ENCODE peak calls at places on chromosome 2, in six cellular contexts. Z is H9; I is stimulated activated CD8-positive, alpha-beta memory T cell treated with anti-CD3 and anti-CD28 coated beads, Interleukin-15, amount 100 ng/mL, for 24 hours; W is uterus; L is ACHN; J is stimulated activated effector memory CD8-positive, alpha-beta T cell treated with anti-CD3 and anti-CD28 coated beads, Interleukin-12 subunit alpha, Interleukin-12 subunit beta, amount 100 ng/mL, for 72 hours. S is an unnamed sample.

GRCh38 chr2:47043142-47043890 is 111.8 kb downstream of the STPG4 start:
- DNase-seq in Z (peak), I (no peak), W (peak), L (peak), J (no peak), S (peak)

GRCh38 chr2:53445376-53446072 is 322.1 kb upstream of the CHAC2 start:
- DNase-seq in Z (no peak), I (no peak), W (no peak), L (no peak), J (no peak), S (no peak)

GRCh38 chr2:73985318-73986084 is 791 bp downstream of the TET3 start:
- DNase-seq in Z (no peak), I (no peak), W (peak), L (peak), J (peak), S (no peak)

GRCh38 chr2:46979611-46980010 is 64.0 kb upstream of the MCFD2 start:
- DNase-seq in Z (no peak), I (no peak), W (no peak), L (no peak), J (no peak), S (no peak)

GRCh38 chr2:8039732-8040131 is 642.1 kb upstream of the ID2 start:
- DNase-seq in Z (no peak), I (no peak), W (no peak), L (no peak), J (no peak), S (no peak)

GRCh38 chr2:26488463-26489212 is 10.7 kb upstream of the OTOF start:
- DNase-seq in Z (no peak), I (no peak), W (no peak), L (no peak), J (no peak), S (no peak)

GRCh38 chr2:197311521-197312033 is 997 bp upstream of the ANKRD44 start:
- DNase-seq in Z (no peak), I (no peak), W (no peak), L (no peak), J (no peak), S (no peak)

GRCh38 chr2:100846716-100847115 is 26.8 kb downstream of the NPAS2 start:
- DNase-seq in Z (no peak), I (no peak), W (no peak), L (no peak), J (no peak), S (no peak)

GRCh38 chr2:222862068-222862914 is 1.5 kb downstream of the ACSL3 start:
- DNase-seq in Z (no peak), I (no peak), W (no peak), L (peak), J (peak), S (no peak)

GRCh38 chr2:40432916-40433315 is 19.0 kb downstream of the SLC8A1 start:
- DNase-seq in Z (no peak), I (no peak), W (no peak), L (no peak), J (no peak), S (no peak)

GRCh38 chr2:213846856-213847255 is 562.6 kb downstream of the SPAG16 start:
- DNase-seq in Z (no peak), I (no peak), W (no peak), L (no peak), J (no peak), S (no peak)

GRCh38 chr2:66303471-66303870 is 131.5 kb upstream of the MEIS1 start:
- DNase-seq in Z (no peak), I (no peak), W (no peak), L (no peak), J (no peak), S (no peak)

GRCh38 chr2:216888086-216888485 is 28.2 kb upstream of the TNP1 start:
- DNase-seq in Z (no peak), I (no peak), W (no peak), L (no peak), J (no peak), S (no peak)

GRCh38 chr2:216316743-216317142 is 55.5 kb downstream of the MARCHF4 start:
- DNase-seq in Z (no peak), I (no peak), W (no peak), L (peak), J (no peak), S (no peak)

GRCh38 chr2:61178603-61179545 is 16.9 kb downstream of the C2orf74 start:
- DNase-seq in Z (no peak), I (no peak), W (no peak), L (peak), J (no peak), S (no peak)

GRCh38 chr2:130852521-130853115 is 15.9 kb downstream of the ARHGEF4 start:
- DNase-seq in Z (no peak), I (no peak), W (no peak), L (no peak), J (no peak), S (no peak)

GRCh38 chr2:60555066-60555793 is 1.8 kb upstream of the BCL11A start:
- DNase-seq in Z (peak), I (no peak), W (no peak), L (peak), J (peak), S (no peak)

GRCh38 chr2:3659447-3660432 is 1.7 kb downstream of the ALLC start:
- DNase-seq in Z (no peak), I (no peak), W (no peak), L (no peak), J (no peak), S (peak)

GRCh38 chr2:238458641-238459040 is 31.9 kb downstream of the ASB1 start:
- DNase-seq in Z (no peak), I (no peak), W (no peak), L (no peak), J (no peak), S (no peak)

GRCh38 chr2:109173311-109174171 is 44.5 kb downstream of the SH3RF3 start:
- DNase-seq in Z (no peak), I (no peak), W (peak), L (no peak), J (no peak), S (peak)

GRCh38 chr2:74333175-74333574 is 10.0 kb downstream of the SLC4A5 start:
- DNase-seq in Z (peak), I (no peak), W (no peak), L (peak), J (peak), S (no peak)

GRCh38 chr2:151189125-151189524 is 72.5 kb downstream of the RBM43 start:
- DNase-seq in Z (no peak), I (no peak), W (no peak), L (no peak), J (no peak), S (no peak)

GRCh38 chr2:107719141-107719540 is 107.6 kb upstream of the RGPD4 start:
- DNase-seq in Z (no peak), I (no peak), W (no peak), L (no peak), J (no peak), S (no peak)

GRCh38 chr2:102103284-102103683 is 39.3 kb upstream of the IL1R1 start:
- DNase-seq in Z (peak), I (no peak), W (no peak), L (no peak), J (no peak), S (no peak)